ENCODE peak calls at places on chromosome 1, in nine cellular contexts. N, L, H, J, E, O, A, B and F are unnamed samples.

GRCh38 chr1:106526650-106527049 is 529.8 kb upstream of the PRMT6 start:
- DNase-seq in E (no peak), O (no peak), B (peak; percentile 73), H (no peak), J (no peak), A (no peak), L (no peak), N (no peak), F (no peak)

GRCh38 chr1:221923921-221924598 is 182.2 kb upstream of the DUSP10 start:
- DNase-seq in H (no peak), B (peak; percentile 68), E (no peak), J (no peak), A (no peak), N (no peak), O (no peak), L (no peak), F (no peak)

GRCh38 chr1:55943012-55943411 is 636.4 kb downstream of the PLPP3 start:
- DNase-seq in H (no peak), B (no peak), E (no peak), A (no peak), O (no peak), L (no peak), J (no peak), N (no peak), F (no peak)

GRCh38 chr1:1098656-1099425 is 17.0 kb downstream of the C1orf159 start:
- DNase-seq in H (no peak), A (no peak), L (peak; percentile 2), O (no peak), N (peak; percentile 1), J (no peak), E (no peak), B (no peak), F (peak; percentile 32)

GRCh38 chr1:119081267-119081666 is 59.2 kb downstream of the WARS2 start:
- DNase-seq in J (no peak), L (no peak), N (no peak), E (no peak), H (no peak), A (no peak), B (peak; percentile 65), O (no peak), F (no peak)

GRCh38 chr1:31372961-31373896 is at the start of gene FABP3:
- DNase-seq in J (peak; percentile 87), N (peak; percentile 88), A (no peak), B (peak; percentile 50), L (peak; percentile 86), E (peak; percentile 88), O (peak; percentile 74), H (peak; percentile 96), F (no peak)

GRCh38 chr1:202129453-202130274 is 6.9 kb downstream of the GPR37L1 start:
- DNase-seq in L (no peak), B (no peak), E (no peak), N (no peak), O (no peak), J (no peak), H (no peak), A (no peak), F (no peak)

GRCh38 chr1:111172463-111172862 is 28.0 kb downstream of the DENND2D start:
- DNase-seq in O (no peak), L (no peak), N (no peak), E (no peak), J (no peak), H (no peak), B (no peak), A (no peak), F (no peak)

GRCh38 chr1:7679873-7680790 is 91.0 kb upstream of the VAMP3 start:
- DNase-seq in J (peak; percentile 74), A (no peak), E (peak; percentile 83), L (peak; percentile 65), B (peak; percentile 14), O (peak; percentile 56), H (peak; percentile 38), N (peak; percentile 58), F (no peak)

DNA sequence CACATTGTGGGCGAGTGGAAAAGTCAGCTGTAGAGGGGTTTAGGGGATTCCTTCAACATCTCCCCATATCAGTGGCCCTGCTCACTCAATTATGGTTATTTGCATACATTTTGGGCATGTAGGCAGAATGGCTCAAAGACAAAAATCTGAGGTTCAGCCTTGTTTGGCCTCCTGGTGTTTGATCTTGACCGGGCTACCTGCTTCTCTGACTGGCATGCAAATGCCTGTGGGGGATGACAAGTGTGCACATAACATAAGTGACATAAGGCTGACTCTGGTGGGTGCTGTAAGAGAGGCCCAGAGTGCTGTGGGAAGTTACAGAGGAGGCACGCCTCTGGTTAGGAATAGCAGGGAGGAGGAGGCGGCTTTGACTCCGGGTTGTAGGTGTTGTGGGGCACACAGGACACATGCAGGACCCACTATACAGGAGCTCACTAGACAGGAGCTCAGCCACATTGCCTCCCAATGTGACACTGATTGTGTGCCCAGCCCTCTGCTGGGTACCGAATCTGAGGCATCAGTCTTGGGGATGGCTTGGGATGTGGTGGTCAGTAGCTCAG is 29.4 kb upstream of the IL19 start:
- DNase-seq in E (no peak), L (no peak), O (no peak), H (no peak), N (no peak), B (no peak), J (no peak), A (no peak), F (no peak)
- TF ChIP-seq CTCF in E (no peak), L (no peak), O (no peak), H (no peak), N (no peak), B (no peak), J (no peak), A (no peak), F (no peak)

GRCh38 chr1:44806704-44807363 is at the start of gene DYNLT4:
- DNase-seq in H (no peak), E (no peak), L (peak; percentile 19), A (no peak), J (no peak), N (no peak), B (no peak), O (no peak), F (peak; percentile 50)

GRCh38 chr1:44807364-44808062 is 362 bp upstream of the DYNLT4 start:
- DNase-seq in J (peak; percentile 97), A (peak; percentile 68), L (peak; percentile 98), N (peak; percentile 97), E (peak; percentile 98), B (peak; percentile 100), H (peak; percentile 96), O (peak; percentile 51), F (peak; percentile 97)

GRCh38 chr1:44805311-44806024 is 1.7 kb downstream of the DYNLT4 start:
- DNase-seq in H (no peak), O (no peak), L (peak; percentile 19), N (no peak), B (no peak), A (no peak), J (peak; percentile 13), E (peak; percentile 78), F (peak; percentile 81)

GRCh38 chr1:44808063-44808937 is at the start of gene BTBD19:
- DNase-seq in N (peak; percentile 64), B (peak; percentile 96), O (peak; percentile 70), A (no peak), H (peak; percentile 88), E (peak; percentile 91), L (peak; percentile 90), J (peak; percentile 88), F (peak; percentile 96)

GRCh38 chr1:44806025-44806703 is 987 bp downstream of the DYNLT4 start:
- DNase-seq in J (peak; percentile 26), A (no peak), N (peak; percentile 8), L (peak; percentile 21), H (peak; percentile 4), O (no peak), E (peak; percentile 81), B (no peak), F (peak; percentile 93)
- TF ChIP-seq CTCF in J (no peak), A (no peak), N (no peak), L (no peak), H (no peak), O (no peak), E (no peak), B (no peak), F (no peak)

GRCh38 chr1:208997726-208998312 is 585.7 kb upstream of the CAMK1G start:
- DNase-seq in H (no peak), J (no peak), N (no peak), B (peak; percentile 31), L (no peak), O (no peak), A (no peak), E (no peak), F (no peak)
- TF ChIP-seq CTCF in H (no peak), J (peak; percentile 21), N (no peak), B (peak; percentile 71), L (no peak), O (peak; percentile 54), A (peak; percentile 32), E (no peak), F (peak; percentile 61)

GRCh38 chr1:155504207-155504606 is 58.4 kb downstream of the ASH1L start:
- DNase-seq in H (no peak), L (no peak), A (peak; percentile 66), O (no peak), J (no peak), E (no peak), N (no peak), B (peak; percentile 18), F (no peak)
- TF ChIP-seq CTCF in H (peak; percentile 22), L (peak; percentile 32), A (peak; percentile 79), O (peak; percentile 54), J (peak; percentile 50), E (no peak), N (no peak), B (peak; percentile 42), F (peak; percentile 75)

GRCh38 chr1:5620997-5621396 is 371.2 kb downstream of the NPHP4 start:
- DNase-seq in A (peak; percentile 7), O (peak; percentile 25), B (no peak), L (no peak), N (no peak), E (no peak), H (peak; percentile 14), J (no peak), F (no peak)
- TF ChIP-seq CTCF in A (peak; percentile 49), O (peak; percentile 74), B (no peak), L (no peak), N (no peak), E (no peak), H (peak; percentile 30), J (peak; percentile 52), F (no peak)